ENCODE peak calls at places on chromosomes 4 and X, in four cellular contexts. Y, I, T and K are unnamed samples.

GRCh38 chr4:106978046-106978774 is 57.9 kb downstream of the DKK2 start:
- DNase-seq in I (no peak), T (no peak), Y (no peak), K (no peak)

GRCh38 chr4:142416121-142416520 is 430.0 kb downstream of the INPP4B start:
- DNase-seq in T (no peak), I (no peak), Y (no peak), K (no peak)

GRCh38 chrX:150489359-150490015 is 78.9 kb upstream of the MTM1 start:
- DNase-seq in T (no peak), I (no peak), Y (no peak), K (no peak)

GRCh38 chr4:127203561-127204260 is 429.0 kb upstream of the INTU start:
- DNase-seq in I (no peak), Y (peak; percentile 31), T (no peak), K (no peak)

GRCh38 chr4:152935661-152936445 is at the start of gene FHDC1:
- DNase-seq in Y (peak; percentile 76), I (no peak), T (no peak), K (no peak)

GRCh38 chrX:154136627-154137161 is 7.3 kb upstream of the OPN1LW start:
- DNase-seq in Y (peak; percentile 76), T (peak; percentile 15), I (peak; percentile 64), K (peak; percentile 69)

GRCh38 chr4:15963568-15963967 is 593 bp upstream of the FGFBP2 start:
- DNase-seq in Y (no peak), T (no peak), I (no peak), K (no peak)

GRCh38 chr4:51894246-51894645 is 51.3 kb downstream of the DCUN1D4 start:
- DNase-seq in T (no peak), I (no peak), Y (peak; percentile 90), K (no peak)

GRCh38 chr4:46993075-46994006 is at the start of gene GABRA4:
- DNase-seq in Y (no peak), T (no peak), I (no peak), K (peak; percentile 28)

GRCh38 chr4:153448003-153448731 is 18.0 kb upstream of the TMEM131L start:
- DNase-seq in T (no peak), Y (no peak), I (no peak), K (no peak)

GRCh38 chr4:151015458-151016344 is 617 bp upstream of the LRBA start:
- DNase-seq in I (peak; percentile 66), T (peak; percentile 31), Y (peak; percentile 78), K (peak; percentile 86)
- H3K4me3 ChIP-seq in I (peak overlapping the region; percentile 94), T (peak overlapping the region; percentile 90), Y (peak overlapping the region; percentile 88), K (peak overlapping the region; percentile 100)

GRCh38 chrX:54494166-54494969 is 1.7 kb downstream of the FGD1 start:
- DNase-seq in Y (no peak), I (no peak), T (no peak), K (no peak)

GRCh38 chrX:54495814-54496516 is at the start of gene FGD1:
- DNase-seq in T (peak; percentile 35), I (peak; percentile 77), Y (peak; percentile 64), K (peak; percentile 82)

GRCh38 chrX:54494970-54495813 is 842 bp downstream of the FGD1 start:
- DNase-seq in Y (peak; percentile 28), T (no peak), I (no peak), K (no peak)

GRCh38 chrX:54496517-54496852 is 451 bp upstream of the FGD1 start:
- DNase-seq in I (no peak), Y (no peak), T (no peak), K (no peak)

DNA sequence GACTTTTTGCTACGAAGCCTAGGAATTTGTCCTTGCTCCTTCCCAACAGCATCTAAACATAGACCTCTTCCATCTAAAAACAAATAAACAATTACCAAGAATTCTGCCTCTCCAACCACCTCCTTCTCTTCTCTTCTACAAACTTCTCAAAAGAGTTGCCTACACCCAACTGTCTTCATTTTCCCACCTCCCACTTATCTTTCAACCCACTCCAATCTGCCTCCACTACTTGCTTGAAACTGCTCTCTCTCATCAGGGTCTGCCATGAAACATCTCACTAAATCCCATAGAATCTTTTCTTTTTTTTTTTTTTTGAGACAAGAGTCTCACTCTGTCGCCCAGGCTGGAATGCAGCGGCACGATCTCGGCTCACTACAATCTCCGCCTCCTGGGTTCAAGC is 902 bp upstream of the FGD1 start:
- DNase-seq in I (no peak), Y (no peak), T (no peak), K (no peak)
- H3K27ac ChIP-seq in I (peak overlapping the region; percentile 80), Y (no peak overlapping the region), T (peak overlapping the region; percentile 49), K (peak overlapping the region; percentile 78)

GRCh38 chr4:138919094-138919936 is 96.3 kb upstream of the NOCT start:
- DNase-seq in T (peak; percentile 47), I (peak; percentile 72), Y (peak; percentile 84), K (peak; percentile 52)
- TF ChIP-seq CTCF in T (no peak), I (peak; percentile 93), Y (peak; percentile 80), K (peak; percentile 90)

GRCh38 chrX:57135287-57135686 is 1.9 kb downstream of the SPIN2A start:
- DNase-seq in T (no peak), Y (no peak), I (no peak), K (no peak)

GRCh38 chrX:57134702-57135101 is 2.5 kb downstream of the SPIN2A start:
- DNase-seq in Y (peak; percentile 72), T (no peak), I (no peak), K (no peak)

GRCh38 chrX:57137481-57137880 is 284 bp upstream of the SPIN2A start:
- DNase-seq in T (no peak), I (no peak), Y (no peak), K (no peak)

GRCh38 chrX:57132046-57132445 is 5.2 kb downstream of the SPIN2A start:
- DNase-seq in I (no peak), T (no peak), Y (no peak), K (no peak)
- H3K4me3 ChIP-seq in I (no peak overlapping the region), T (no peak overlapping the region), Y (no peak overlapping the region), K (no peak overlapping the region)

GRCh38 chr4:11631416-11631815 is 202.7 kb upstream of the HS3ST1 start:
- DNase-seq in Y (peak; percentile 45), T (no peak), I (no peak), K (no peak)
- H3K27ac ChIP-seq in Y (peak overlapping the region; percentile 98), T (no peak overlapping the region), I (no peak overlapping the region), K (no peak overlapping the region)